ENCODE peak calls at places on chromosomes 11 and 22, in five cellular contexts. O, D, A, Y and H are unnamed samples.

GRCh38 chr11:72582206-72583176 is 91.7 kb downstream of the PDE2A start:
- DNase-seq in Y (no peak), O (no peak), D (no peak), A (no peak), H (no peak)

GRCh38 chr11:47998733-47999359 is 18.5 kb downstream of the PTPRJ start:
- DNase-seq in A (no peak), Y (no peak), O (peak), D (no peak), H (no peak)

GRCh38 chr11:111676878-111677585 is 74.8 kb downstream of the SIK2 start:
- DNase-seq in O (no peak), A (no peak), D (no peak), Y (peak), H (no peak)

GRCh38 chr22:37681001-37681424 is 5.1 kb upstream of the NOL12 start:
- DNase-seq in D (peak), A (no peak), Y (no peak), O (no peak), H (no peak)

GRCh38 chr11:9092846-9093778 is 1.7 kb upstream of the SCUBE2 start:
- DNase-seq in O (no peak), D (peak), Y (peak), A (no peak), H (no peak)

GRCh38 chr11:20226936-20227335 is 66.7 kb upstream of the DBX1 start:
- DNase-seq in O (no peak), Y (no peak), D (no peak), A (no peak), H (no peak)

GRCh38 chr11:74085542-74085892 is 76.6 kb upstream of the UCP3 start:
- DNase-seq in A (no peak), O (no peak), D (no peak), Y (peak), H (peak)

GRCh38 chr22:19597399-19597735 is 73.2 kb upstream of the CLDN5 start:
- DNase-seq in D (peak), A (no peak), O (no peak), Y (no peak), H (no peak)

GRCh38 chr11:14973621-14974020 is 1.5 kb upstream of the CALCA start:
- DNase-seq in O (peak), D (no peak), A (no peak), Y (peak), H (no peak)

GRCh38 chr11:697811-698311 is 2.2 kb downstream of the TMEM80 start:
- DNase-seq in O (no peak), Y (peak), A (no peak), D (no peak), H (no peak)

GRCh38 chr11:62457474-62457873 is 38.6 kb downstream of the SCGB1A1 start:
- DNase-seq in A (no peak), Y (no peak), D (no peak), O (no peak), H (no peak)

GRCh38 chr22:20110359-20110985 is 5.4 kb upstream of the RANBP1 start:
- DNase-seq in D (no peak), Y (no peak), O (no peak), A (peak), H (no peak)

GRCh38 chr22:44952863-44953790 is 56.7 kb downstream of the PHF21B start:
- DNase-seq in O (peak), Y (no peak), D (no peak), A (no peak), H (no peak)

GRCh38 chr11:3219281-3219892 is 774 bp upstream of the MRGPRG start:
- DNase-seq in Y (no peak), O (no peak), D (no peak), A (no peak), H (no peak)

GRCh38 chr11:113505046-113505445 is 29.8 kb upstream of the DRD2 start:
- DNase-seq in O (no peak), Y (no peak), A (no peak), D (no peak), H (no peak)

GRCh38 chr11:68461284-68461861 is 821 bp downstream of the PPP6R3 start:
- DNase-seq in D (peak), O (peak), Y (peak), A (no peak), H (no peak)